ENCODE peak calls at places on chromosomes 13 and 19, in eight cellular contexts. I is ovary, B is NCI-H1417, V is iris pigment epithelial cell, Q is HL-60, U is NCI-H1694 treated with DMSO at 0.1 percent for 48 hours, D is amniotic stem cell, H is nephron progenitor cell. K is an unnamed sample.

GRCh38 chr13:49606747-49607648 is 21.3 kb upstream of the ARL11 start:
- DNase-seq in I (peak; percentile 85), V (peak; percentile 89), B (peak; percentile 86), Q (peak; percentile 59), U (peak; percentile 83), H (peak; percentile 75), D (peak; percentile 66), K (peak; percentile 77)

GRCh38 chr13:26694609-26695359 is 65.8 kb downstream of the GPR12 start:
- DNase-seq in V (no peak), B (no peak), U (no peak), H (no peak), D (no peak), I (no peak), Q (no peak), K (no peak)

GRCh38 chr19:3162418-3163229 is 15.9 kb upstream of the S1PR4 start:
- DNase-seq in U (no peak), B (no peak), H (no peak), Q (no peak), D (no peak), V (no peak), I (no peak), K (no peak)

GRCh38 chr13:77751513-77752456 is 54.3 kb downstream of the SLAIN1 start:
- DNase-seq in D (no peak), U (peak; percentile 72), V (peak; percentile 52), H (peak; percentile 23), I (no peak), B (peak; percentile 73), Q (peak; percentile 20), K (peak; percentile 6)

GRCh38 chr13:31008400-31009115 is 76.1 kb downstream of the TEX26 start:
- DNase-seq in V (peak; percentile 59), Q (no peak), D (no peak), I (no peak), B (no peak), U (no peak), H (no peak), K (no peak)

GRCh38 chr19:34428549-34429285 is 536 bp downstream of the UBA2 start:
- DNase-seq in Q (no peak), B (no peak), U (no peak), V (peak; percentile 31), I (no peak), H (no peak), D (no peak), K (peak; percentile 51)

GRCh38 chr19:17807731-17808316 is 12.9 kb downstream of the B3GNT3 start:
- DNase-seq in I (no peak), V (no peak), B (no peak), D (no peak), H (no peak), U (no peak), Q (no peak), K (peak; percentile 7)

GRCh38 chr13:100098445-100099116 is 9.7 kb downstream of the PCCA start:
- DNase-seq in Q (no peak), D (no peak), V (no peak), B (no peak), U (no peak), H (no peak), I (no peak), K (no peak)

K was measured in NCI-H2227 treated with DMSO at 0.1 percent for 48 hours.